ENCODE peak calls at places on chromosomes 16 and 17, in nine cellular contexts. W, Y, R, U, L, V, N, O and X are unnamed samples.

GRCh38 chr16:4511441-4512082 is 27.0 kb downstream of the CDIP1 start:
- DNase-seq in W (no peak), Y (peak), R (no peak), U (no peak), L (no peak), V (peak), N (peak), O (peak), X (peak)

GRCh38 chr16:87585452-87586200 is 16.7 kb upstream of the JPH3 start:
- DNase-seq in W (no peak), Y (no peak), R (no peak), U (no peak), L (no peak), V (no peak), N (no peak), O (no peak), X (no peak)

GRCh38 chr17:17628388-17629008 is 37.0 kb upstream of the PEMT start:
- DNase-seq in W (no peak), Y (no peak), R (no peak), U (no peak), L (no peak), V (peak), N (no peak), O (no peak), X (no peak)

GRCh38 chr17:42846594-42847280 is 2.4 kb downstream of the AOC2 start:
- DNase-seq in W (no peak), Y (no peak), R (peak), U (no peak), L (no peak), V (no peak), N (no peak), O (no peak), X (no peak)

GRCh38 chr17:58837699-58838098 is 82.0 kb downstream of the PPM1E start:
- DNase-seq in W (no peak), Y (no peak), R (no peak), U (no peak), L (no peak), V (no peak), N (no peak), O (no peak), X (no peak)

GRCh38 chr16:16096161-16096857 is 127.0 kb downstream of the ABCC6 start:
- DNase-seq in W (no peak), Y (no peak), R (no peak), U (no peak), L (no peak), V (no peak), N (no peak), O (peak), X (no peak)

GRCh38 chr17:70938311-70938710 is 769.0 kb downstream of the KCNJ2 start:
- DNase-seq in W (no peak), Y (no peak), R (no peak), U (no peak), L (no peak), V (no peak), N (no peak), O (peak), X (no peak)

GRCh38 chr16:1906846-1907165 is 11.4 kb downstream of the HS3ST6 start:
- DNase-seq in W (no peak), Y (no peak), R (no peak), U (no peak), L (no peak), V (peak), N (no peak), O (no peak), X (no peak)

GRCh38 chr16:84294196-84295142 is at the start of gene WFDC1:
- DNase-seq in W (no peak), Y (no peak), R (no peak), U (no peak), L (peak), V (no peak), N (no peak), O (no peak), X (no peak)

GRCh38 chr16:54458923-54459322 is 172.3 kb upstream of the IRX3 start:
- DNase-seq in W (no peak), Y (no peak), R (no peak), U (no peak), L (no peak), V (no peak), N (no peak), O (no peak), X (no peak)

GRCh38 chr16:27894441-27894840 is 169.1 kb downstream of the GSG1L start:
- DNase-seq in W (no peak), Y (no peak), R (no peak), U (no peak), L (no peak), V (no peak), N (no peak), O (no peak), X (no peak)

GRCh38 chr16:85123891-85124635 is 11.8 kb upstream of the CIBAR2 start:
- DNase-seq in W (peak), Y (peak), R (peak), U (no peak), L (no peak), V (no peak), N (no peak), O (peak), X (peak)

GRCh38 chr17:78829477-78829876 is 11.1 kb downstream of the USP36 start:
- DNase-seq in W (no peak), Y (no peak), R (no peak), U (no peak), L (no peak), V (no peak), N (no peak), O (no peak), X (no peak)

GRCh38 chr17:78826836-78827509 is 13.6 kb downstream of the USP36 start:
- DNase-seq in W (peak), Y (no peak), R (no peak), U (no peak), L (peak), V (no peak), N (no peak), O (no peak), X (no peak)

GRCh38 chr17:78826426-78826825 is 14.2 kb downstream of the USP36 start:
- DNase-seq in W (no peak), Y (no peak), R (no peak), U (no peak), L (no peak), V (no peak), N (no peak), O (no peak), X (no peak)

GRCh38 chr17:78825696-78826095 is 14.9 kb downstream of the USP36 start:
- DNase-seq in W (peak), Y (no peak), R (no peak), U (no peak), L (no peak), V (no peak), N (no peak), O (no peak), X (no peak)

GRCh38 chr17:78828470-78829185 is 12.0 kb downstream of the USP36 start:
- DNase-seq in W (peak), Y (peak), R (no peak), U (no peak), L (no peak), V (no peak), N (no peak), O (no peak), X (no peak)
- TF ChIP-seq CTCF in W (no peak), Y (peak), R (no peak), U (no peak), L (no peak), V (peak), N (no peak), O (no peak), X (no peak)

GRCh38 chr17:43938838-43939182 is 3.5 kb downstream of the PPY start:
- DNase-seq in W (no peak), Y (no peak), R (no peak), U (no peak), L (no peak), V (no peak), N (no peak), O (no peak), X (no peak)
- H3K4me3 ChIP-seq in W (no peak), Y (no peak), R (no peak), U (peak), L (no peak), V (no peak), N (no peak), O (no peak), X (no peak)

GRCh38 chr17:64319531-64319930 is 56.5 kb upstream of the TEX2 start:
- DNase-seq in W (no peak), Y (peak), R (no peak), U (no peak), L (no peak), V (no peak), N (no peak), O (no peak), X (no peak)

GRCh38 chr17:64318068-64318467 is 55.0 kb upstream of the TEX2 start:
- DNase-seq in W (no peak), Y (peak), R (no peak), U (no peak), L (no peak), V (no peak), N (no peak), O (no peak), X (no peak)

GRCh38 chr17:64313577-64313976 is 50.5 kb upstream of the TEX2 start:
- DNase-seq in W (no peak), Y (no peak), R (no peak), U (no peak), L (no peak), V (no peak), N (no peak), O (no peak), X (no peak)

GRCh38 chr17:64309710-64310109 is 46.6 kb upstream of the TEX2 start:
- DNase-seq in W (no peak), Y (peak), R (no peak), U (no peak), L (no peak), V (no peak), N (no peak), O (no peak), X (no peak)

GRCh38 chr17:64315032-64315490 is 52.0 kb upstream of the TEX2 start:
- DNase-seq in W (peak), Y (peak), R (peak), U (no peak), L (peak), V (no peak), N (no peak), O (peak), X (peak)
- H3K27ac ChIP-seq in W (peak), Y (peak), R (peak), U (no peak), L (peak), V (no peak), N (no peak), O (no peak), X (peak)

DNA sequence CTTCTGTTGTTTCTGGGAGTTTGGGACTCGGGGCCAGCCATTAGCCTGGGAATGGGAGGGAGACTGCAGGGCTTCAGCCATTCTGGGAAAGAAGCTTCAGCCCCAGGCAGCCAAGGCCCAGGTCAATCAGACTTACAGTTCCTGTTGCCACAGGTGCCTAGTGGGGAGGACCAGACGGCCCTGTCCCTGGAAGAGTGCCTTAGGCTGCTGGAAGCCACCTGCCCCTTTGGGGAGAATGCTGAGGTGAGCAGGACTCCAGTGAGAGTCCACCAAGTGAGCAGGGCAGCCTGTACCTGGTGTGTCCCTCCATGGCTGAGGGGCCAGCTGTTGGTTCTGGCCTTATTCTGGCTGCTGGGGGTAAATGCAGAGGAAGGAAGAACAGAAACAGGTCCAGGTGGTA is 8.7 kb downstream of the NFE2L1 start:
- DNase-seq in W (no peak), Y (no peak), R (no peak), U (no peak), L (no peak), V (no peak), N (no peak), O (no peak), X (no peak)
- TF ChIP-seq CTCF in W (no peak), Y (no peak), R (no peak), U (no peak), L (no peak), V (no peak), N (no peak), O (no peak), X (no peak)

GRCh38 chr16:14309001-14309886 is 238.1 kb downstream of the MRTFB start:
- DNase-seq in W (peak), Y (no peak), R (no peak), U (no peak), L (no peak), V (no peak), N (no peak), O (peak), X (no peak)
- H3K4me3 ChIP-seq in W (peak), Y (no peak), R (no peak), U (peak), L (no peak), V (no peak), N (no peak), O (no peak), X (peak)